ENCODE peak calls at places on chromosomes 5 and 9, in seven cellular contexts. R, J, K, N, O, L and G are unnamed samples.
A peak's percentile ranks its signal among the peaks of the same experiment; 100 is the strongest.

GRCh38 chr5:151213803-151214613 is 9.9 kb downstream of the CCDC69 start:
- DNase-seq in R (no peak), J (peak; percentile 76), K (no peak), N (peak; percentile 47), O (peak; percentile 92), L (peak; percentile 79), G (peak; percentile 89)

GRCh38 chr5:154494036-154494435 is 16.0 kb upstream of the HAND1 start:
- DNase-seq in R (no peak), J (no peak), K (no peak), N (no peak), O (no peak), L (no peak), G (peak; percentile 26)

GRCh38 chr5:122126711-122127385 is 2.5 kb upstream of the ZNF474 start:
- DNase-seq in R (no peak), J (no peak), K (no peak), N (no peak), O (no peak), L (no peak), G (no peak)

GRCh38 chr5:80781356-80781755 is 126.6 kb upstream of the DHFR start:
- DNase-seq in R (no peak), J (no peak), K (peak; percentile 50), N (peak; percentile 83), O (no peak), L (no peak), G (no peak)

GRCh38 chr9:4022435-4023067 is 277.3 kb downstream of the GLIS3 start:
- DNase-seq in R (no peak), J (no peak), K (no peak), N (no peak), O (no peak), L (no peak), G (no peak)

GRCh38 chr5:95760291-95761191 is 29.4 kb downstream of the RHOBTB3 start:
- DNase-seq in R (peak; percentile 94), J (no peak), K (peak; percentile 6), N (peak; percentile 78), O (no peak), L (no peak), G (no peak)

GRCh38 chr5:172004824-172005237 is 1.6 kb downstream of the FBXW11 start:
- DNase-seq in R (no peak), J (no peak), K (no peak), N (peak; percentile 12), O (no peak), L (no peak), G (no peak)

GRCh38 chr9:21210311-21210710 is 3.4 kb upstream of the IFNA10 start:
- DNase-seq in R (no peak), J (no peak), K (no peak), N (no peak), O (no peak), L (no peak), G (peak; percentile 55)

GRCh38 chr9:93205045-93205768 is 21.3 kb downstream of the WNK2 start:
- DNase-seq in R (no peak), J (peak; percentile 69), K (no peak), N (no peak), O (peak; percentile 23), L (peak; percentile 82), G (no peak)

GRCh38 chr9:30765318-30765717 is 1619.1 kb upstream of the ACO1 start:
- DNase-seq in R (no peak), J (no peak), K (no peak), N (no peak), O (no peak), L (no peak), G (no peak)

GRCh38 chr9:137441289-137441934 is at the start of gene ENTPD8:
- DNase-seq in R (no peak), J (peak; percentile 99), K (peak; percentile 91), N (no peak), O (peak; percentile 69), L (no peak), G (peak; percentile 65)

GRCh38 chr5:119426059-119426458 is 26.2 kb upstream of the HSD17B4 start:
- DNase-seq in R (no peak), J (no peak), K (no peak), N (no peak), O (no peak), L (no peak), G (no peak)

GRCh38 chr9:12923472-12924009 is 148.7 kb downstream of the LURAP1L start:
- DNase-seq in R (peak; percentile 96), J (no peak), K (no peak), N (no peak), O (peak; percentile 43), L (peak; percentile 19), G (no peak)

GRCh38 chr5:136082390-136083193 is 50.1 kb upstream of the SMAD5 start:
- DNase-seq in R (no peak), J (peak; percentile 83), K (peak; percentile 74), N (peak; percentile 65), O (peak; percentile 84), L (peak; percentile 85), G (no peak)

GRCh38 chr5:96254980-96255681 is 177.9 kb downstream of the PCSK1 start:
- DNase-seq in R (peak; percentile 97), J (no peak), K (peak; percentile 57), N (peak; percentile 79), O (no peak), L (no peak), G (no peak)

GRCh38 chr9:133577463-133578112 is 31.6 kb downstream of the FAM163B start:
- DNase-seq in R (no peak), J (no peak), K (no peak), N (no peak), O (no peak), L (no peak), G (no peak)

GRCh38 chr9:133579601-133580415 is 29.4 kb downstream of the FAM163B start:
- DNase-seq in R (no peak), J (no peak), K (no peak), N (no peak), O (no peak), L (no peak), G (no peak)

GRCh38 chr9:133580416-133580738 is 28.8 kb downstream of the FAM163B start:
- DNase-seq in R (no peak), J (no peak), K (no peak), N (no peak), O (no peak), L (no peak), G (no peak)

GRCh38 chr9:133578524-133579230 is 30.5 kb downstream of the FAM163B start:
- DNase-seq in R (no peak), J (peak; percentile 70), K (no peak), N (no peak), O (no peak), L (no peak), G (no peak)

GRCh38 chr9:133579231-133579560 is 30.0 kb downstream of the FAM163B start:
- DNase-seq in R (no peak), J (no peak), K (no peak), N (no peak), O (no peak), L (no peak), G (no peak)
- H3K27me3 ChIP-seq in R (peaks cover 17% of the 10 kb centered on the region), J (no peaks in the 10 kb centered on the region), K (peaks cover 98% of the 10 kb centered on the region), N (peaks cover 10% of the 10 kb centered on the region), O (peaks cover 24% of the 10 kb centered on the region), L (peaks cover 41% of the 10 kb centered on the region), G (peaks cover 62% of the 10 kb centered on the region)

GRCh38 chr5:180159756-180160155 is 49.3 kb downstream of the RASGEF1C start:
- DNase-seq in R (no peak), J (peak; percentile 20), K (no peak), N (no peak), O (no peak), L (no peak), G (peak; percentile 12)

GRCh38 chr5:180160215-180160614 is 48.8 kb downstream of the RASGEF1C start:
- DNase-seq in R (no peak), J (no peak), K (no peak), N (no peak), O (no peak), L (no peak), G (peak; percentile 52)

GRCh38 chr5:180155331-180155881 is 53.6 kb downstream of the RASGEF1C start:
- DNase-seq in R (no peak), J (no peak), K (no peak), N (no peak), O (no peak), L (no peak), G (no peak)

GRCh38 chr5:180156141-180156540 is 52.9 kb downstream of the RASGEF1C start:
- DNase-seq in R (no peak), J (peak; percentile 81), K (no peak), N (no peak), O (no peak), L (no peak), G (peak; percentile 71)

DNA sequence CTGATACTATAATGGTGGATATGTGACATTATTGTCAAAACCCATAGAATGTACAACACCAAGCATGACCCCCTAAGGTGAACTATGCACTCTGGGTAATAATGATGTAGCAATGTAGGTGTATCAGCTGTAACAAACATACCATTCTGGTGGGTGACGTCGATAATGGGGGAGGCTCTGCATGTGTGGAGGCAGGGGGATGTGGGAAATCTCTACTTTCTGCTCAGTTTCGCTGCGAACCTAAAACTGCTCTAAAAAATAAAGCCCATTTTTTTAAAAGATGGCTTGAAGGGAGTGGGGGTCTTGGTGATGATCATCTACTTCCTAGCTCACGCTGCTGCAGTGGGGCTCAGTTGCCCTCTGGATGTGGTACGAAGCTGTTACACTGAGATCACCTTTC is 51.1 kb downstream of the RASGEF1C start:
- DNase-seq in R (no peak), J (no peak), K (no peak), N (no peak), O (no peak), L (no peak), G (peak; percentile 18)
- H3K27me3 ChIP-seq in R (no peaks in the 10 kb centered on the region), J (no peaks in the 10 kb centered on the region), K (peaks cover 59% of the 10 kb centered on the region), N (no peaks in the 10 kb centered on the region), O (no peaks in the 10 kb centered on the region), L (peaks cover 27% of the 10 kb centered on the region), G (peaks cover 10% of the 10 kb centered on the region)

GRCh38 chr5:1637639-1638481 is 114.1 kb upstream of the LPCAT1 start:
- DNase-seq in R (no peak), J (peak; percentile 48), K (no peak), N (no peak), O (peak; percentile 36), L (no peak), G (no peak)
- H3K27me3 ChIP-seq in R (peaks cover 2% of the 10 kb centered on the region), J (peaks cover under 1% of the 10 kb centered on the region), K (peaks cover 92% of the 10 kb centered on the region), N (peaks cover 2% of the 10 kb centered on the region), O (peaks cover 8% of the 10 kb centered on the region), L (peaks cover 42% of the 10 kb centered on the region), G (peaks cover 7% of the 10 kb centered on the region)

GRCh38 chr9:84862308-84862707 is 192.8 kb downstream of the NTRK2 start:
- DNase-seq in R (no peak), J (no peak), K (no peak), N (no peak), O (no peak), L (no peak), G (no peak)

GRCh38 chr9:84860423-84861115 is 191.0 kb downstream of the NTRK2 start:
- DNase-seq in R (no peak), J (no peak), K (no peak), N (no peak), O (no peak), L (no peak), G (no peak)

GRCh38 chr9:84862786-84863185 is 193.3 kb downstream of the NTRK2 start:
- DNase-seq in R (peak; percentile 63), J (peak; percentile 41), K (no peak), N (peak; percentile 76), O (peak; percentile 43), L (peak; percentile 28), G (no peak)

GRCh38 chr9:84866402-84866801 is 196.9 kb downstream of the NTRK2 start:
- DNase-seq in R (no peak), J (no peak), K (no peak), N (no peak), O (no peak), L (no peak), G (no peak)

DNA sequence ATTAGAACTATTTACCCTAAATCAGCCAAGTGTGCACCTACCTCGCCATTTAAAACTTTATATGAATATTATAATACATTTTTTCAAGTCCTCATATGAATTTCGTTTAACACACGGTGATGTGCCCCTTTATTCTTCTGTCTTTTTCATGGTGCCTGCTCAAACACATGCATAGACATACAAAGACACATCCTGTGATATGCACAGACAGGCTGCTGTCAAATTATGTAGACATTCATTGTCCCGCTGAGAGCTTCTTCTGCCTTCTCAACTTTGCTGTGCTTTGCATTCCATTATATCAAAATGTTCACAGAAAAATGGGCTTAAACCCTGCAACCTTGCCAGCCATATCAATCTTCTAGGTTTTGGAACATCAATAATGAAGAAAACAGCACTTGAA is 193.8 kb downstream of the NTRK2 start:
- DNase-seq in R (no peak), J (no peak), K (no peak), N (no peak), O (no peak), L (no peak), G (no peak)
- H3K27me3 ChIP-seq in R (no peaks in the 10 kb centered on the region), J (no peaks in the 10 kb centered on the region), K (peaks cover 31% of the 10 kb centered on the region), N (no peaks in the 10 kb centered on the region), O (no peaks in the 10 kb centered on the region), L (no peaks in the 10 kb centered on the region), G (no peaks in the 10 kb centered on the region)